ENCODE peak calls at places on chromosomes 2 and 18, in seven cellular contexts. I is EL; L is MCF 10A; Z is small intestine; E is effector memory CD8-positive, alpha-beta T cell; A is stimulated activated naive CD8-positive, alpha-beta T cell treated with anti-CD3 and anti-CD28 coated beads, Interleukin-15, Interleukin-2, amounts not matched to agents 100 U/mL and 50 U/mL, for 24 hours; S is SK-MEL-5. X is an unnamed sample.

GRCh38 chr2:179877601-179878364 is 16.4 kb upstream of the ZNF385B start:
- DNase-seq in I (no peak), L (no peak), Z (no peak), E (no peak), A (no peak), S (no peak), X (no peak)

GRCh38 chr2:239960929-239961661 is 64.0 kb downstream of the NDUFA10 start:
- DNase-seq in I (no peak), L (no peak), Z (no peak), E (no peak), A (no peak), S (no peak), X (no peak)

GRCh38 chr2:233565685-233566140 is 869 bp downstream of the USP40 start:
- DNase-seq in I (no peak), L (no peak), Z (no peak), E (no peak), A (no peak), S (no peak), X (peak)

GRCh38 chr2:85231952-85232351 is 95.8 kb downstream of the TGOLN2 start:
- DNase-seq in I (no peak), L (no peak), Z (no peak), E (no peak), A (no peak), S (no peak), X (no peak)

GRCh38 chr2:63903003-63903402 is 61.3 kb downstream of the UGP2 start:
- DNase-seq in I (peak), L (peak), Z (no peak), E (no peak), A (no peak), S (peak), X (no peak)

GRCh38 chr18:24763765-24764548 is 303.5 kb downstream of the HRH4 start:
- DNase-seq in I (peak), L (peak), Z (no peak), E (no peak), A (no peak), S (peak), X (no peak)

GRCh38 chr2:124186801-124187200 is 161.7 kb downstream of the CNTNAP5 start:
- DNase-seq in I (no peak), L (no peak), Z (no peak), E (no peak), A (no peak), S (no peak), X (no peak)

GRCh38 chr18:63559567-63560491 is 17.7 kb downstream of the SERPINB12 start:
- DNase-seq in I (no peak), L (no peak), Z (no peak), E (no peak), A (no peak), S (no peak), X (no peak)

GRCh38 chr2:70919672-70920366 is 15.9 kb upstream of the ATP6V1B1 start:
- DNase-seq in I (peak), L (peak), Z (peak), E (peak), A (peak), S (peak), X (peak)

GRCh38 chr2:1489486-1489885 is 76.2 kb downstream of the TPO start:
- DNase-seq in I (no peak), L (no peak), Z (no peak), E (no peak), A (no peak), S (no peak), X (no peak)

GRCh38 chr18:79606621-79607331 is 72.8 kb upstream of the CTDP1 start:
- DNase-seq in I (no peak), L (no peak), Z (no peak), E (no peak), A (no peak), S (no peak), X (no peak)

GRCh38 chr2:109722026-109722425 is 72.1 kb upstream of the RGPD5 start:
- DNase-seq in I (no peak), L (no peak), Z (no peak), E (no peak), A (no peak), S (no peak), X (peak)

GRCh38 chr18:12657849-12658829 is at the start of gene SPIRE1:
- DNase-seq in I (peak), L (peak), Z (peak), E (peak), A (peak), S (peak), X (peak)

GRCh38 chr2:29224693-29225551 is 109.7 kb downstream of the CLIP4 start:
- DNase-seq in I (no peak), L (no peak), Z (no peak), E (no peak), A (no peak), S (no peak), X (peak)

GRCh38 chr2:240593026-240593702 is 6.6 kb downstream of the CAPN10 start:
- DNase-seq in I (no peak), L (no peak), Z (no peak), E (no peak), A (no peak), S (no peak), X (no peak)

GRCh38 chr2:180622122-180622918 is 358.1 kb upstream of the UBE2E3 start:
- DNase-seq in I (peak), L (peak), Z (no peak), E (no peak), A (no peak), S (no peak), X (no peak)

GRCh38 chr2:227103583-227103982 is 60.4 kb downstream of the COL4A4 start:
- DNase-seq in I (no peak), L (no peak), Z (no peak), E (no peak), A (no peak), S (no peak), X (no peak)

GRCh38 chr2:63049291-63050185 is 1.1 kb upstream of the OTX1 start:
- DNase-seq in I (no peak), L (no peak), Z (no peak), E (no peak), A (peak), S (no peak), X (peak)

GRCh38 chr2:239287461-239287860 is 113.4 kb downstream of the HDAC4 start:
- DNase-seq in I (no peak), L (no peak), Z (no peak), E (no peak), A (no peak), S (no peak), X (no peak)

GRCh38 chr18:37769846-37770245 is 204.2 kb upstream of the CELF4 start:
- DNase-seq in I (no peak), L (no peak), Z (no peak), E (no peak), A (no peak), S (no peak), X (no peak)

GRCh38 chr2:216001201-216001600 is 12.2 kb downstream of the MREG start:
- DNase-seq in I (no peak), L (no peak), Z (no peak), E (no peak), A (no peak), S (no peak), X (no peak)

GRCh38 chr2:236501026-236501425 is 68.6 kb upstream of the ACKR3 start:
- DNase-seq in I (no peak), L (no peak), Z (no peak), E (no peak), A (no peak), S (no peak), X (no peak)

GRCh38 chr2:191105082-191105481 is 45.7 kb downstream of the STAT4 start:
- DNase-seq in I (peak), L (peak), Z (no peak), E (no peak), A (no peak), S (no peak), X (no peak)

GRCh38 chr2:86337235-86338099 is at the start of gene REEP1:
- DNase-seq in I (peak), L (no peak), Z (peak), E (no peak), A (peak), S (no peak), X (no peak)

GRCh38 chr18:48020337-48021250 is 90.1 kb upstream of the SMAD2 start:
- DNase-seq in I (no peak), L (no peak), Z (no peak), E (no peak), A (no peak), S (no peak), X (no peak)